ENCODE peak calls at places on chromosomes 4 and X, in four cellular contexts. One of them, this sample, is unnamed.

GRCh38 chr4:165293061-165293460 is 34.4 kb upstream of the MSMO1 start:
- DNase-seq in AG04449: no peak
- DNase-seq in cardiac muscle cell: no peak
- DNase-seq in brain microvascular endothelial cell: no peak
- DNase-seq in this sample: no peak

GRCh38 chr4:168928346-168928745 is 81.7 kb downstream of the CBR4 start:
- DNase-seq in AG04449: no peak
- DNase-seq in cardiac muscle cell: no peak
- DNase-seq in brain microvascular endothelial cell: no peak
- DNase-seq in this sample: no peak

GRCh38 chr4:154743683-154744340 is at the start of gene LRAT:
- DNase-seq in AG04449: no peak
- DNase-seq in cardiac muscle cell: peak
- DNase-seq in brain microvascular endothelial cell: no peak
- DNase-seq in this sample: peak

GRCh38 chrX:154300815-154301214 is 5.2 kb downstream of the TKTL1 start:
- DNase-seq in AG04449: no peak
- DNase-seq in cardiac muscle cell: no peak
- DNase-seq in brain microvascular endothelial cell: no peak
- DNase-seq in this sample: no peak

GRCh38 chrX:7109838-7110793 is 37.4 kb upstream of the STS start:
- DNase-seq in AG04449: no peak
- DNase-seq in cardiac muscle cell: peak
- DNase-seq in brain microvascular endothelial cell: no peak
- DNase-seq in this sample: no peak

GRCh38 chr4:6992728-6993655 is 50.2 kb upstream of the TADA2B start:
- DNase-seq in AG04449: no peak
- DNase-seq in cardiac muscle cell: no peak
- DNase-seq in brain microvascular endothelial cell: no peak
- DNase-seq in this sample: no peak

GRCh38 chrX:118522230-118522926 is 26.8 kb downstream of the DOCK11 start:
- DNase-seq in AG04449: no peak
- DNase-seq in cardiac muscle cell: no peak
- DNase-seq in brain microvascular endothelial cell: no peak
- DNase-seq in this sample: no peak

GRCh38 chr4:55359397-55359916 is 13.4 kb downstream of the SRD5A3 start:
- DNase-seq in AG04449: no peak
- DNase-seq in cardiac muscle cell: no peak
- DNase-seq in brain microvascular endothelial cell: no peak
- DNase-seq in this sample: no peak

GRCh38 chr4:152626790-152627189 is 53.0 kb downstream of the TMEM154 start:
- DNase-seq in AG04449: no peak
- DNase-seq in cardiac muscle cell: no peak
- DNase-seq in brain microvascular endothelial cell: no peak
- DNase-seq in this sample: no peak

GRCh38 chrX:9842541-9842940 is 56.3 kb downstream of the SHROOM2 start:
- DNase-seq in AG04449: no peak
- DNase-seq in cardiac muscle cell: no peak
- DNase-seq in brain microvascular endothelial cell: no peak
- DNase-seq in this sample: no peak

GRCh38 chr4:86965019-86965976 is 30.5 kb downstream of the AFF1 start:
- DNase-seq in AG04449: no peak
- DNase-seq in cardiac muscle cell: no peak
- DNase-seq in brain microvascular endothelial cell: no peak
- DNase-seq in this sample: no peak

GRCh38 chr4:70705856-70706461 is 15.8 kb upstream of the RUFY3 start:
- DNase-seq in AG04449: no peak
- DNase-seq in cardiac muscle cell: no peak
- DNase-seq in brain microvascular endothelial cell: peak
- DNase-seq in this sample: no peak

GRCh38 chr4:8739357-8739756 is 132.3 kb downstream of the HMX1 start:
- DNase-seq in AG04449: no peak
- DNase-seq in cardiac muscle cell: no peak
- DNase-seq in brain microvascular endothelial cell: no peak
- DNase-seq in this sample: no peak

GRCh38 chrX:10620121-10620699 is at the start of gene MID1:
- DNase-seq in AG04449: no peak
- DNase-seq in cardiac muscle cell: peak
- DNase-seq in brain microvascular endothelial cell: peak
- DNase-seq in this sample: peak

GRCh38 chr4:185933078-185933581 is 121.1 kb upstream of the SORBS2 start:
- DNase-seq in AG04449: peak
- DNase-seq in cardiac muscle cell: no peak
- DNase-seq in brain microvascular endothelial cell: peak
- DNase-seq in this sample: no peak

GRCh38 chr4:137956256-137956655 is 285.9 kb downstream of the SLC7A11 start:
- DNase-seq in AG04449: no peak
- DNase-seq in cardiac muscle cell: no peak
- DNase-seq in brain microvascular endothelial cell: no peak
- DNase-seq in this sample: no peak

GRCh38 chr4:181968371-181968770 is 274.8 kb upstream of the TENM3 start:
- DNase-seq in AG04449: peak
- DNase-seq in cardiac muscle cell: no peak
- DNase-seq in brain microvascular endothelial cell: peak
- DNase-seq in this sample: no peak

GRCh38 chr4:2257361-2258001 is 4.4 kb downstream of the MXD4 start:
- DNase-seq in AG04449: no peak
- DNase-seq in cardiac muscle cell: no peak
- DNase-seq in brain microvascular endothelial cell: no peak
- DNase-seq in this sample: no peak

GRCh38 chr4:117821834-117822233 is 212.5 kb upstream of the NDST3 start:
- DNase-seq in AG04449: no peak
- DNase-seq in cardiac muscle cell: no peak
- DNase-seq in brain microvascular endothelial cell: no peak
- DNase-seq in this sample: no peak

GRCh38 chr4:13285336-13285735 is 198.8 kb downstream of the RAB28 start:
- DNase-seq in AG04449: no peak
- DNase-seq in cardiac muscle cell: no peak
- DNase-seq in brain microvascular endothelial cell: no peak
- DNase-seq in this sample: no peak

GRCh38 chrX:49269768-49270248 is at the start of gene PPP1R3F:
- DNase-seq in AG04449: no peak
- DNase-seq in cardiac muscle cell: no peak
- DNase-seq in brain microvascular endothelial cell: no peak
- DNase-seq in this sample: peak

GRCh38 chr4:122639181-122639580 is 18.3 kb upstream of the IL21 start:
- DNase-seq in AG04449: no peak
- DNase-seq in cardiac muscle cell: no peak
- DNase-seq in brain microvascular endothelial cell: no peak
- DNase-seq in this sample: no peak

GRCh38 chr4:169620846-169621228 is 459 bp downstream of the CLCN3 start:
- DNase-seq in AG04449: no peak
- DNase-seq in cardiac muscle cell: peak
- DNase-seq in brain microvascular endothelial cell: peak
- DNase-seq in this sample: no peak

GRCh38 chr4:138927065-138927464 is 88.5 kb upstream of the NOCT start:
- DNase-seq in AG04449: no peak
- DNase-seq in cardiac muscle cell: no peak
- DNase-seq in brain microvascular endothelial cell: no peak
- DNase-seq in this sample: no peak

GRCh38 chr4:159428293-159428692 is 325.4 kb downstream of the RAPGEF2 start:
- DNase-seq in AG04449: no peak
- DNase-seq in cardiac muscle cell: no peak
- DNase-seq in brain microvascular endothelial cell: no peak
- DNase-seq in this sample: no peak

GRCh38 chr4:77141964-77142641 is 14.9 kb upstream of the CCNG2 start:
- DNase-seq in AG04449: no peak
- DNase-seq in cardiac muscle cell: no peak
- DNase-seq in brain microvascular endothelial cell: no peak
- DNase-seq in this sample: no peak

GRCh38 chrX:55754861-55755294 is 37.3 kb downstream of the RRAGB start:
- DNase-seq in AG04449: no peak
- DNase-seq in cardiac muscle cell: no peak
- DNase-seq in brain microvascular endothelial cell: no peak
- DNase-seq in this sample: no peak

GRCh38 chr4:171186700-171187099 is 626.5 kb upstream of the GALNTL6 start:
- DNase-seq in AG04449: no peak
- DNase-seq in cardiac muscle cell: no peak
- DNase-seq in brain microvascular endothelial cell: no peak
- DNase-seq in this sample: no peak

GRCh38 chr4:42627887-42628646 is 28.8 kb downstream of the ATP8A1 start:
- DNase-seq in AG04449: no peak
- DNase-seq in cardiac muscle cell: no peak
- DNase-seq in brain microvascular endothelial cell: no peak
- DNase-seq in this sample: no peak

GRCh38 chr4:23899565-23899964 is 9.7 kb upstream of the PPARGC1A start:
- DNase-seq in AG04449: no peak
- DNase-seq in cardiac muscle cell: no peak
- DNase-seq in brain microvascular endothelial cell: no peak
- DNase-seq in this sample: no peak

GRCh38 chr4:41137879-41138278 is 76.5 kb downstream of the APBB2 start:
- DNase-seq in AG04449: no peak
- DNase-seq in cardiac muscle cell: no peak
- DNase-seq in brain microvascular endothelial cell: no peak
- DNase-seq in this sample: no peak

GRCh38 chr4:41135761-41136160 is 78.6 kb downstream of the APBB2 start:
- DNase-seq in AG04449: no peak
- DNase-seq in cardiac muscle cell: no peak
- DNase-seq in brain microvascular endothelial cell: no peak
- DNase-seq in this sample: no peak

GRCh38 chr4:41134581-41134980 is 79.8 kb downstream of the APBB2 start:
- DNase-seq in AG04449: no peak
- DNase-seq in cardiac muscle cell: no peak
- DNase-seq in brain microvascular endothelial cell: no peak
- DNase-seq in this sample: no peak

GRCh38 chr4:41133619-41134018 is 80.7 kb downstream of the APBB2 start:
- DNase-seq in AG04449: no peak
- DNase-seq in cardiac muscle cell: peak
- DNase-seq in brain microvascular endothelial cell: no peak
- DNase-seq in this sample: no peak

GRCh38 chr4:41136456-41136855 is 77.9 kb downstream of the APBB2 start:
- DNase-seq in AG04449: no peak
- DNase-seq in cardiac muscle cell: no peak
- DNase-seq in brain microvascular endothelial cell: no peak
- DNase-seq in this sample: no peak
- TF ChIP-seq CTCF in AG04449: no peak
- TF ChIP-seq CTCF in cardiac muscle cell: no peak
- TF ChIP-seq CTCF in brain microvascular endothelial cell: no peak
- TF ChIP-seq CTCF in this sample: no peak

DNA sequence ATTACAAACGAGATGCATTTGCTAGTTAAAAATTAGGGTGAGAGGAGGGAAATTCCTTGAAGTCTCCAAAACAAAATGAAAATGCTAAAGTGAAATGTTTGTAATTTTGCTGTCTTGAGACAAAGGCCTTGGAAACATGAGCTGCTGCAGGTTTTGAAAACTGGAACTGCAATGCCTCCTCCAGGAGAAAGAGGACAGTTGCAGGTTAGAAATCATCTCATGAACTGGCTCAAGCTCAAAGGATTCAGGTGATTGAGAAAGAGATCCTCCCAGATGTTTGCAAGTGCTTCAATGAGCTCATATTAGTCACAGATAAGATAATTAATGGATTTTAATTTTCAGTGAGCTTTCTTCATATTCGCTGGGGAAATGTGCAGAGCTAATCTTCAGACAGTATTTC is 32.4 kb downstream of the SMPX start:
- DNase-seq in AG04449: no peak
- DNase-seq in cardiac muscle cell: peak
- DNase-seq in brain microvascular endothelial cell: no peak
- DNase-seq in this sample: no peak
- TF ChIP-seq CTCF in AG04449: peak
- TF ChIP-seq CTCF in cardiac muscle cell: no peak
- TF ChIP-seq CTCF in brain microvascular endothelial cell: peak
- TF ChIP-seq CTCF in this sample: peak

GRCh38 chr4:155799794-155800123 is 40.9 kb downstream of the GUCY1B1 start:
- DNase-seq in AG04449: no peak
- DNase-seq in cardiac muscle cell: no peak
- DNase-seq in brain microvascular endothelial cell: no peak
- DNase-seq in this sample: no peak

GRCh38 chr4:155794589-155794988 is 35.8 kb downstream of the GUCY1B1 start:
- DNase-seq in AG04449: no peak
- DNase-seq in cardiac muscle cell: no peak
- DNase-seq in brain microvascular endothelial cell: no peak
- DNase-seq in this sample: no peak

GRCh38 chr4:155799106-155799793 is 40.4 kb downstream of the GUCY1B1 start:
- DNase-seq in AG04449: no peak
- DNase-seq in cardiac muscle cell: no peak
- DNase-seq in brain microvascular endothelial cell: no peak
- DNase-seq in this sample: no peak

GRCh38 chr4:155800685-155801343 is 42.0 kb downstream of the GUCY1B1 start:
- DNase-seq in AG04449: no peak
- DNase-seq in cardiac muscle cell: no peak
- DNase-seq in brain microvascular endothelial cell: no peak
- DNase-seq in this sample: no peak

DNA sequence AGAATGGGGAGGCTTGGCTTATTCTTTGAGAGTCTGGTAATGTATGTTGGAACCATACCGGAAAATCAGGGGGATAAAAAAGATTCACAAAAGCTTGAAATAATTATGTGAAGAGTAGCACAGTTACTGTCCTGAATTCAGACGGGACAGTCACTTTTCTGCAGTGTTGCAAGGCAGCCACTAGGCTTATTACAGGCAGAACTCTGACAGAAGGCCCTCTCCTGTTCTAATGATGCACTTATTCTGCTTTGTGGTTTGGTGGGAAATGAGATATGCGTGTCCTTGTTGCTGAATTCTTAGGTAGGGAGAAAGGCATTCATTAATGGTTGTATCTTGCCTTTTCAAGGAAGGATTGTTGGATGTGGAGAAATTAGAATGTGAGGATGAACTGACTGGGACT is 37.2 kb downstream of the GUCY1B1 start:
- DNase-seq in AG04449: no peak
- DNase-seq in cardiac muscle cell: no peak
- DNase-seq in brain microvascular endothelial cell: peak
- DNase-seq in this sample: no peak
- TF ChIP-seq CTCF in AG04449: peak
- TF ChIP-seq CTCF in cardiac muscle cell: peak
- TF ChIP-seq CTCF in brain microvascular endothelial cell: peak
- TF ChIP-seq CTCF in this sample: peak

GRCh38 chr4:101597204-101597603 is 193.3 kb upstream of the BANK1 start:
- DNase-seq in AG04449: no peak
- DNase-seq in cardiac muscle cell: no peak
- DNase-seq in brain microvascular endothelial cell: no peak
- DNase-seq in this sample: no peak
- TF ChIP-seq CTCF in AG04449: no peak
- TF ChIP-seq CTCF in cardiac muscle cell: peak
- TF ChIP-seq CTCF in brain microvascular endothelial cell: peak
- TF ChIP-seq CTCF in this sample: no peak